ENCODE peak calls at places on chromosomes 13 and 19, in six cellular contexts. O is mesendoderm, I is IMR-90, J is trophoblast cell, R is H9, D is H1. L is an unnamed sample.
A peak's percentile ranks its signal among the peaks of the same experiment; 100 is the strongest.

GRCh38 chr13:31919241-31919640 is 112.3 kb upstream of the FRY start:
- DNase-seq in D (no peak), O (no peak), J (peak; percentile 53), I (no peak), R (no peak), L (no peak)

GRCh38 chr19:45069056-45069455 is 7.2 kb downstream of the ZNF296 start:
- DNase-seq in R (peak; percentile 84), J (no peak), O (peak; percentile 71), I (no peak), D (no peak), L (peak; percentile 17)

GRCh38 chr13:113947321-113948033 is 26.4 kb downstream of the C13orf46 start:
- DNase-seq in D (no peak), I (peak; percentile 43), R (peak; percentile 49), O (peak; percentile 34), J (peak; percentile 19), L (peak; percentile 43)

GRCh38 chr13:60583911-60584753 is 187.1 kb downstream of the TDRD3 start:
- DNase-seq in D (peak; percentile 84), J (no peak), O (peak; percentile 83), R (peak; percentile 93), I (peak; percentile 73), L (peak; percentile 39)

GRCh38 chr13:47085346-47085745 is 188.5 kb upstream of the HTR2A start:
- DNase-seq in R (no peak), I (peak; percentile 44), O (no peak), D (no peak), J (no peak), L (no peak)

GRCh38 chr19:54653181-54653809 is 9.5 kb upstream of the LILRB4 start:
- DNase-seq in I (peak; percentile 7), R (no peak), J (peak; percentile 63), D (no peak), O (peak; percentile 1), L (peak; percentile 5)

GRCh38 chr19:48147597-48148175 is 22.5 kb downstream of the LIG1 start:
- DNase-seq in I (no peak), R (no peak), J (no peak), D (no peak), O (no peak), L (no peak)

GRCh38 chr19:6679139-6679538 is 9.2 kb upstream of the TNFSF14 start:
- DNase-seq in O (no peak), I (no peak), D (no peak), R (no peak), J (no peak), L (no peak)

GRCh38 chr19:12778020-12778904 is 2.9 kb upstream of the HOOK2 start:
- DNase-seq in O (peak; percentile 70), I (peak; percentile 75), R (peak; percentile 63), J (peak; percentile 30), D (no peak), L (peak; percentile 94)

GRCh38 chr19:38727868-38728660 is 16.2 kb downstream of the CAPN12 start:
- DNase-seq in D (no peak), J (no peak), I (no peak), O (peak; percentile 56), R (no peak), L (peak; percentile 42)

GRCh38 chr19:42505066-42505465 is 23.2 kb downstream of the CEACAM1 start:
- DNase-seq in J (no peak), I (no peak), R (no peak), D (no peak), O (no peak), L (no peak)

GRCh38 chr13:33728271-33729037 is 89.5 kb upstream of the RFC3 start:
- DNase-seq in I (no peak), D (no peak), R (no peak), O (no peak), J (no peak), L (no peak)

GRCh38 chr13:109036091-109036490 is 406.7 kb downstream of the MYO16 start:
- DNase-seq in R (no peak), I (no peak), J (no peak), D (no peak), O (no peak), L (no peak)

GRCh38 chr19:18412610-18413239 is 6.5 kb upstream of the SSBP4 start:
- DNase-seq in I (no peak), R (no peak), O (no peak), D (no peak), J (no peak), L (no peak)

GRCh38 chr13:113965968-113966884 is 7.7 kb downstream of the C13orf46 start:
- DNase-seq in J (no peak), I (no peak), O (no peak), D (no peak), R (no peak), L (no peak)

GRCh38 chr13:114035583-114036501 is 62.0 kb upstream of the C13orf46 start:
- DNase-seq in O (no peak), J (peak; percentile 27), D (no peak), I (peak; percentile 35), R (no peak), L (no peak)

GRCh38 chr13:65631078-65631477 is 1599.1 kb downstream of the PCDH9 start:
- DNase-seq in D (no peak), I (peak; percentile 4), J (no peak), O (no peak), R (no peak), L (no peak)

GRCh38 chr19:3100747-3101730 is 6.9 kb downstream of the GNA11 start:
- DNase-seq in R (no peak), D (no peak), J (no peak), O (no peak), I (no peak), L (no peak)

GRCh38 chr13:102774210-102774560 is 599 bp upstream of the TEX30 start:
- DNase-seq in R (no peak), J (no peak), D (no peak), O (no peak), I (no peak), L (no peak)

GRCh38 chr13:102772042-102772425 is 1.6 kb downstream of the TEX30 start:
- DNase-seq in J (peak; percentile 7), O (no peak), I (no peak), D (no peak), R (no peak), L (no peak)

GRCh38 chr13:102773441-102774209 is at the start of gene TEX30:
- DNase-seq in O (peak; percentile 88), D (peak; percentile 36), I (peak; percentile 76), R (peak; percentile 85), J (peak; percentile 94), L (peak; percentile 76)

GRCh38 chr13:102777716-102778115 is 4.1 kb upstream of the TEX30 start:
- DNase-seq in D (no peak), J (no peak), R (no peak), I (no peak), O (no peak), L (no peak)

DNA sequence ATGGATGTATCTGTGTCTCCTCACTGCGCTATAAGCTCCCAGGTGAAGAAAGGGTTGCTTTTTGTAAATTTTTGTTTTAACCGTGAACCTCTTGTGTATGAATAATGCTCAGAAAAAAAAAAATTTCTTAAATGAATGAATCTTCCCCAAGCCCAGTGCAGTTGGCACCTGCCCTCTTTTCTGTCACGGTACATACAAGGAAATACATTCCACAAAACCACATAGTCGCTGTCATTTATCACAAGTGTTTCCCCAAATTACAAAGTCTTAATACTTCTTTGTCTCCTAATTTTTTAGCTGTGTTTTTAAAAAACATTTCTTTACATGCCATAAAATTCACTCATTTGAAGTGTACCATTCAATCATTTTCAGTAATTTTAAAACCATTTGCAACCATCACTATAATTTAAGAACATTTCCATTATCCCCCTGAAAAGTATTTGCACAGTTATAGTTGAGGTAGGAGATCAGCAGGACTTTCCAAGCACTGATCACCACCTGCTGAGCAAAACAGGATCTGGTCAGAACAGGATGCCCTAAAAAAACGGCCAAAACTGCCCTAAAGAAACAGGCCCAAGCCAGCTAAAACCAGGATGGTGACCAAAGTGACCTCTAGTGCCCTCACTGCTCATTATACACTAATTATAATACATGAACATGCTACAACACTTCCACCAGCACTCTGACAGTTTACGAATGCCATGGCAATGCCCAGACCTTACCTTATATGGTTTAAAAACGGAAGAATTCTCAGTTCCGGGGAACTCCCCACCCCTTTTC is 1.2 kb upstream of the TEX30 start:
- DNase-seq in D (no peak), O (peak; percentile 12), I (no peak), J (no peak), R (no peak), L (no peak)
- H4K8ac ChIP-seq in D (no peak overlapping the region), O (no peak overlapping the region), I (peak overlapping the region; percentile 99), J (peak overlapping the region; percentile 98), R (no peak overlapping the region), L (peak overlapping the region; percentile 99)

GRCh38 chr19:1166872-1167573 is 7.0 kb downstream of the SBNO2 start:
- DNase-seq in R (no peak), I (no peak), O (no peak), J (peak; percentile 92), D (no peak), L (no peak)
- H3K18ac ChIP-seq in R (no peak overlapping the region), I (no peak overlapping the region), O (no peak overlapping the region), J (peak overlapping the region; percentile 39), D (no peak overlapping the region), L (no peak overlapping the region)

DNA sequence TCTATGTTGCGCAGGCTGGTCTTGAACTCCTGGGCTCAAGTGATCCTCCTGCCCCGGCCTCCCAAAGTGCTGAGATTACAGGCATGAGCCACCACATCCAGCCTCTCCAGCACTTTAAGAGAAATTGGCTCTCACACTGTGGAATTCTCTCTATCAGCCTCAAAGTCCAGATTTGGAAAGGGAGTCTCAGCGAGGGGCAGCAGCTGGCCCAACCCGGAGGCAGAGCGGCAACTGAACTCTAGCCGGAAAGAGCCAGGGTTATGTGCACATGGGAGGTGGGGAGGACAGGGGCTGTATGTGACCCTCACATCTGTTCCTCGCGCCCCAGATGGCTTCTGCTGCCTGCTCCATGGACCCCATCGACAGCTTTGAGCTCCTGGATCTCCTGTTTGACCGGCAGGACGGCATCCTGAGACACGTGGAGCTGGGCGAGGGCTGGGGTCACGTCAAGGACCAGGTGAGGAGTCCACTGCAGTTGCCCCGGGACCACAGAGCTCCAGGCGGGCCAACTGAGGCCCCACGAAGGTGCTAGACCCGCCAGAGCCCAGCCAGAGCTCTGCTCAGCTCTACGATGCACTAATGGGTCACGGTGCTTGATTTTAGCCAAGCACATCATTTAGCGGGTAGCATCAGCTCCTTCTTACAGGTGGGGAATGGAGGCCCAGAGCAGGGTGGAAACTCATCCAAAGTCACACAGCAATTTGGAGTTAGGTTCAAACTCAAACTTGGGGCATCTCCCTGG is 1.3 kb downstream of the CREB3L3 start:
- DNase-seq in D (no peak), J (no peak), I (no peak), O (no peak), R (no peak), L (no peak)
- H4K8ac ChIP-seq in D (peak overlapping the region; percentile 84), J (no peak overlapping the region), I (no peak overlapping the region), O (no peak overlapping the region), R (no peak overlapping the region), L (no peak overlapping the region)

DNA sequence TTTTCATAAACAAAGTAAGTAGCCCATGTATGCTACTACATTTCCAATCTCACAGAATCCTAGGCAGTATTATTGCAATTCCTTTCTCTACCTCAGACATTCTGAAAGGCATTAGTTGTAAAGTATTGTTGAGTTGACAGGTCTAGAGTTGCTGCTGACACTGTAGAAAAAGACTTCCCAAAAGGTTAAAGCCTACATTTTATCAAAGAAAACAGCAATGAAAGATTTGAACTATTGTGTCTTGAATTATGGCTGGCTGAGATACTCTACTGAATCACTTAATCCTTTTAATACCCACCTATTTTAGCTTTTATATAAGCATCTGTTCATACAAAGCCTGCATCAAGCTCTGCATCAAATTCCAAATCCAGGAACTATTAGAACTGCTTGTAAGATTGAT is 1082.0 kb downstream of the OLFM4 start:
- DNase-seq in R (no peak), I (no peak), D (no peak), O (no peak), J (no peak), L (no peak)
- H3K18ac ChIP-seq in R (no peak overlapping the region), I (no peak overlapping the region), D (no peak overlapping the region), O (no peak overlapping the region), J (no peak overlapping the region), L (no peak overlapping the region)

L was measured in mesenchymal stem cell.